ENCODE peak calls at places on chromosomes 13 and 19, in six cellular contexts. B is IMR-90, O is uterus, L is ovary, H is esophagus squamous epithelium, Z is heart left ventricle. X is an unnamed sample.

GRCh38 chr19:1250374-1251232 is 2.2 kb downstream of the MIDN start:
- DNase-seq in B (peak), O (peak), L (peak), H (no peak), Z (peak), X (no peak)

GRCh38 chr19:5714819-5715218 is 5.1 kb downstream of the LONP1 start:
- DNase-seq in B (no peak), O (no peak), L (no peak), H (no peak), Z (no peak), X (no peak)

GRCh38 chr13:36131931-36132297 is 732 bp upstream of the DCLK1 start:
- DNase-seq in B (no peak), O (peak), L (peak), H (no peak), Z (peak), X (no peak)

GRCh38 chr19:50607874-50608785 is 31.6 kb downstream of the SYT3 start:
- DNase-seq in B (peak), O (peak), L (peak), H (no peak), Z (peak), X (peak)

GRCh38 chr13:80498433-80498832 is 157.5 kb upstream of the SPRY2 start:
- DNase-seq in B (no peak), O (no peak), L (no peak), H (no peak), Z (no peak), X (no peak)

GRCh38 chr13:94233401-94233800 is 246.1 kb downstream of the DCT start:
- DNase-seq in B (peak), O (no peak), L (no peak), H (no peak), Z (no peak), X (no peak)

GRCh38 chr13:41546372-41547252 is 89.3 kb downstream of the RGCC start:
- DNase-seq in B (peak), O (no peak), L (no peak), H (no peak), Z (no peak), X (no peak)

GRCh38 chr13:68056816-68057710 is 826.9 kb upstream of the PCDH9 start:
- DNase-seq in B (peak), O (no peak), L (no peak), H (no peak), Z (no peak), X (no peak)

GRCh38 chr19:47093254-47093653 is 20.3 kb downstream of the ZC3H4 start:
- DNase-seq in B (no peak), O (no peak), L (no peak), H (no peak), Z (no peak), X (no peak)

GRCh38 chr19:32287811-32288227 is 57.6 kb upstream of the ZNF507 start:
- DNase-seq in B (peak), O (peak), L (peak), H (no peak), Z (peak), X (peak)

GRCh38 chr19:12676384-12676792 is 5.3 kb downstream of the DHPS start:
- DNase-seq in B (peak), O (peak), L (peak), H (no peak), Z (peak), X (peak)

GRCh38 chr13:45119469-45119989 is 781 bp upstream of the GTF2F2 start:
- DNase-seq in B (peak), O (no peak), L (peak), H (no peak), Z (no peak), X (no peak)

GRCh38 chr13:40986328-40986856 is 32.7 kb downstream of the ELF1 start:
- DNase-seq in B (peak), O (no peak), L (no peak), H (no peak), Z (no peak), X (no peak)

GRCh38 chr13:48199404-48199991 is 33.5 kb upstream of the ITM2B start:
- DNase-seq in B (no peak), O (no peak), L (no peak), H (no peak), Z (no peak), X (no peak)

GRCh38 chr13:41311607-41312500 is 787 bp downstream of the NAA16 start:
- DNase-seq in B (peak), O (peak), L (peak), H (no peak), Z (peak), X (peak)

GRCh38 chr13:20840590-20840989 is 62.0 kb downstream of the XPO4 start:
- DNase-seq in B (no peak), O (no peak), L (no peak), H (no peak), Z (no peak), X (no peak)

GRCh38 chr13:24692541-24692940 is 12.3 kb downstream of the ATP12A start:
- DNase-seq in B (peak), O (no peak), L (no peak), H (no peak), Z (no peak), X (no peak)

GRCh38 chr13:113005997-113006396 is 37.0 kb downstream of the MCF2L start:
- DNase-seq in B (no peak), O (no peak), L (no peak), H (no peak), Z (no peak), X (no peak)
- TF ChIP-seq CTCF in B (no peak), O (no peak), L (no peak), H (no peak), Z (no peak), X (no peak)

DNA sequence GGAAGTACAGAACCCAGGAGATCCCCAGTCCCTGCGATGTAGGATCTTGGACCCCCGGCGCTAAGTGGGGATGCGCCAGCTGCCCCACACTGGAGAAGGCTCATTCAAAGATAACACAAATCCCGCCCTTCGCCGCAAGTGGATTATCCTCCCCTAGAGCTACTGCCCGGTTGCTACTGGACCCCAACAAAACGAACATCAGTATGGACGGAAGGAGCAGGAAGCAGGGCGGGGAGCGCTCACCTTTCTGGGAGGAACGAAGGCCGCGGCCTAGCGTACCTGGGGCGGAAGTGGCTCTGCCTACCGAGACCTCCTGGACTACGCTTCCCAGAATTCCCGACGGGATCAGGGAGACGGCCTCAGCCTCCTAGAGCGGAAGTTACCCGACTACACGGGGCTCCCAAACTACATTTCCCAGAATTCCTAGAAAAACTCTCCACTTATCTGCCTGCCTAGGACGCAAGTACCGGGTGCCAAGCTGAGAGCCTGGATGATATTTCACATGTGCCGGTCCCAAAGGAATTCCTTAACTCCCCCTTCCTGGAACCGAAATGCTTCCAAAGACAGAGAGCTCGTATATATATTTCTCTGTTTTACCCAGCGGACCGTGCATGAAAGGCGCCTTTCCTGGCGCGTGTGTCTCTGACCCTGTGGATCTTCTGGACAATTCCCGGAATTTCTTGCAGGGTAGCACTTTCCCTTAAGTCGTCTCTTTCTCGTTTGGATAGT is at the start of gene ZNF112:
- DNase-seq in B (peak), O (peak), L (peak), H (no peak), Z (peak), X (peak)
- TF ChIP-seq POLR2A in B (peak), O (no peak), L (peak), H (no peak), Z (peak), X (no peak)

GRCh38 chr13:28636677-28637317 is 22.1 kb upstream of the POMP start:
- DNase-seq in B (peak), O (peak), L (peak), H (peak), Z (peak), X (peak)
- TF ChIP-seq CTCF in B (peak), O (peak), L (peak), H (peak), Z (peak), X (no peak)

DNA sequence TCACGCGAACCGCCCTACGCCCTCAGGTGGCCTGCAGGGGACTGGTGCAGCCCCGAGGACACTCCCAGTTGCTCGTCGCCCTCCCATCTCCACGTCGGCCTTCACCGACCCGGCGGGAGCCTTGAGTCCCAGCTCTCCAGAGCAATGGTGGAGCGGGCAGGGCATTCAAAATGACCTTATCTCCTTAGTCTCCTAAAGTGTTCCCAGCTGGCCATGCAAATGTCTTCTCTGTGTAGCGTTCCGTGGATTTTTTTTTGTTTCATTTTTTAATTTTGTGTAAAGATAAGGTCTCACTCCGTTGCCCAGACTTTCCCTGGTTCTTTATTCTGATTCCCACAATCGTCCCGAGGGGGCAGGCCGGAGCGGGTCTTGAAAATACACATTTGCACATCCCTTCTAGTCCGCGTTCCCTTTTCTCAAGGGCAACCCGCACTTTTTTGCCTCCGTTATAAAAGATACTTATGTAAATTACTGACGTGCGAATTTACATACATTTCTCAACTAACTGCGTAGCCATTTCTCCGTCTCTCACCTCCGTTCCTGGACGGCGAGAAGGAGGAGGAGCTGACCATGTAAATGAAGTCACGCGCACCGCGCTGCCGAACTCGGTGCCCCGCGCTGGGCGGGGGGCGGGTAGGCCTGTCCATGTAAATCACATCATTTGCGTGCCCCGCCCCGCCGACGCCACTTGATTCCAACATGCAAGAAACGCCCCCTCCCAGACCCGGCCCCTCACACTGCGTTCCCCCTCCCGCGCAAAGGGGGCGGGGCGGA is 581 bp upstream of the EGLN2 start:
- DNase-seq in B (peak), O (peak), L (peak), H (peak), Z (peak), X (peak)
- TF ChIP-seq POLR2A in B (no peak), O (peak), L (peak), H (peak), Z (peak), X (no peak)

DNA sequence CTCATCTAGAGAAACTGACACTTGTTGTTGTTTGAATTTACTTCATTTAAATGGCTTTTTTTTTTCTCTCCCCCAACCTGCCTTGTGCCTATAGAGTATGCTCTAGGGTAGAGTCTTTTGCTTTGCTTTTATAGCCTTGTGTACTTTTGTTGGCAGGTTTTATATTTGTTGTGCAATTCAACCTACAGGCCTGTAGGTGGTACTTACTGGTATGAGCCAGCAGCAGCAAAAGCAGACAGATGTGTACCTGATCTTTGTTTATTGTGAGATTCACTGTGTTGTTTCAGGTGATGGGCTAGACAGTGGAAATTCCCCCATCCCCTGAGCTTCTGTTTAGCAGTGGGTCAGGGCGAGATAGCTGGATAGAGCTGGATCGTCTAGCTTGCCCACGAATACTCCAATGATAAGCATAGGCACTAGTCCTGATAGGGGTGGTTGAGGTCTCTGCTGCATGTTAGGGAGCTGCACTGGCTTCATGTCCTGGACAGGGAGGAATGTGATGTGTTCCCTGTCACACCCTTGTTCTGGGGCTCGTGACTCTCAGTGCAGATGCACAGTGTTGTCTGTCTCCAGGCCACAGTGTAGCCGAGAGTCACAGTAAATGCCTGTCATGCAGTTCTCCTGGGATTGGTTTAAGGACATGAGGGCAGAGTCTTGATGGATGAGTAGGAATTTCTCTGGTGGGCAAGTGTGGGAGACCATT is 21.3 kb downstream of the DNAJC3 start:
- DNase-seq in B (peak), O (no peak), L (no peak), H (no peak), Z (no peak), X (no peak)
- TF ChIP-seq CTCF in B (peak), O (no peak), L (no peak), H (no peak), Z (no peak), X (no peak)

GRCh38 chr13:23560571-23561089 is 9.6 kb upstream of the TNFRSF19 start:
- DNase-seq in B (no peak), O (no peak), L (no peak), H (no peak), Z (no peak), X (no peak)
- TF ChIP-seq POLR2A in B (no peak), O (no peak), L (no peak), H (no peak), Z (no peak), X (no peak)

X was measured in stomach.